ENCODE peak calls at places on chromosomes 1 and 21, in seven cellular contexts. C is uterus, T is astrocyte of the spinal cord, V is AG09309, Z is heart right ventricle, G is gastrocnemius medialis, U is lower leg skin. F is an unnamed sample.

GRCh38 chr1:15090373-15090772 is 63.2 kb upstream of the TMEM51 start:
- DNase-seq in T (no peak), U (no peak), G (no peak), C (no peak), Z (no peak), V (no peak), F (peak; percentile 35)

GRCh38 chr1:36150296-36151132 is 1.2 kb upstream of the TRAPPC3 start:
- DNase-seq in G (peak; percentile 94), C (peak; percentile 89), T (peak; percentile 97), V (peak; percentile 81), Z (peak; percentile 92), U (peak; percentile 93), F (peak; percentile 94)

GRCh38 chr21:43779660-43780059 is 3.6 kb upstream of the CSTB start:
- DNase-seq in G (no peak), T (no peak), U (no peak), Z (no peak), V (no peak), C (no peak), F (no peak)

GRCh38 chr1:222369991-222370910 is 177.7 kb downstream of the HHIPL2 start:
- DNase-seq in V (peak; percentile 57), T (peak; percentile 91), G (no peak), U (no peak), C (no peak), Z (no peak), F (peak; percentile 61)

GRCh38 chr1:168637350-168637991 is 61.1 kb downstream of the XCL1 start:
- DNase-seq in T (no peak), Z (no peak), V (peak; percentile 10), G (no peak), U (no peak), C (no peak), F (no peak)

GRCh38 chr1:31666290-31666963 is 21.8 kb upstream of the PEF1 start:
- DNase-seq in G (no peak), C (no peak), T (peak; percentile 19), U (peak; percentile 59), V (no peak), Z (peak; percentile 33), F (peak; percentile 31)

GRCh38 chr1:201827321-201828281 is 1.4 kb upstream of the IPO9 start:
- DNase-seq in T (peak; percentile 20), U (no peak), Z (no peak), V (no peak), G (no peak), C (no peak), F (no peak)

GRCh38 chr1:44016875-44017400 is 14.3 kb downstream of the SLC6A9 start:
- DNase-seq in T (no peak), Z (no peak), C (no peak), G (no peak), U (no peak), V (no peak), F (no peak)

GRCh38 chr1:231162300-231162969 is 577 bp downstream of the TRIM67 start:
- DNase-seq in G (no peak), T (peak; percentile 46), V (no peak), Z (no peak), C (no peak), U (no peak), F (no peak)

GRCh38 chr21:31505975-31506374 is 153.5 kb upstream of the SOD1 start:
- DNase-seq in T (no peak), G (no peak), V (no peak), C (no peak), Z (no peak), U (no peak), F (no peak)

GRCh38 chr1:28516518-28516956 is 10.7 kb downstream of the RCC1 start:
- DNase-seq in Z (no peak), C (no peak), T (no peak), U (no peak), V (no peak), G (no peak), F (no peak)

GRCh38 chr1:42142894-42143675 is 10.1 kb upstream of the GUCA2B start:
- DNase-seq in Z (no peak), C (no peak), G (no peak), V (no peak), U (no peak), T (no peak), F (no peak)

GRCh38 chr1:89821322-89822108 is 683 bp downstream of the LRRC8D start:
- DNase-seq in Z (peak; percentile 23), T (peak; percentile 24), V (no peak), G (no peak), C (peak; percentile 21), U (no peak), F (no peak)

GRCh38 chr1:114510235-114511047 is 562 bp downstream of the TRIM33 start:
- DNase-seq in T (peak; percentile 25), Z (peak; percentile 36), C (no peak), G (peak; percentile 4), V (no peak), U (peak; percentile 30), F (no peak)

GRCh38 chr1:201930803-201931202 is 15.5 kb downstream of the LMOD1 start:
- DNase-seq in Z (no peak), C (no peak), G (no peak), V (no peak), T (no peak), U (no peak), F (no peak)

GRCh38 chr1:119947468-119947867 is 51.2 kb upstream of the ADAM30 start:
- DNase-seq in U (no peak), C (no peak), T (peak; percentile 90), Z (no peak), G (no peak), V (peak; percentile 75), F (peak; percentile 2)

GRCh38 chr21:39050839-39051560 is 132.3 kb downstream of the PSMG1 start:
- DNase-seq in G (no peak), Z (no peak), C (no peak), T (no peak), U (peak; percentile 60), V (no peak), F (no peak)

GRCh38 chr1:17258116-17258757 is 9.3 kb downstream of the PADI3 start:
- DNase-seq in T (no peak), C (no peak), Z (no peak), U (peak; percentile 46), G (no peak), V (no peak), F (no peak)

GRCh38 chr1:178580876-178581275 is 68.0 kb downstream of the TEX35 start:
- DNase-seq in V (no peak), U (no peak), C (no peak), G (no peak), T (no peak), Z (no peak), F (no peak)

GRCh38 chr1:178580096-178580495 is 67.2 kb downstream of the TEX35 start:
- DNase-seq in U (no peak), T (no peak), V (no peak), C (no peak), G (no peak), Z (no peak), F (no peak)

GRCh38 chr1:178579095-178579494 is 66.2 kb downstream of the TEX35 start:
- DNase-seq in V (no peak), U (no peak), G (no peak), Z (no peak), C (no peak), T (no peak), F (no peak)

GRCh38 chr1:178579562-178579961 is 66.7 kb downstream of the TEX35 start:
- DNase-seq in V (no peak), U (no peak), C (no peak), T (no peak), Z (no peak), G (no peak), F (no peak)

GRCh38 chr1:178581351-178581951 is 68.5 kb downstream of the TEX35 start:
- DNase-seq in G (no peak), V (no peak), U (no peak), T (no peak), Z (no peak), C (no peak), F (peak; percentile 19)
- TF ChIP-seq CTCF in G (no peak), V (no peak), U (no peak), T (no peak), Z (no peak), C (no peak), F (no peak)

GRCh38 chr1:34155851-34156250 is 9.2 kb downstream of the CSMD2 start:
- DNase-seq in U (no peak), C (no peak), V (no peak), G (no peak), Z (no peak), T (no peak), F (no peak)

DNA sequence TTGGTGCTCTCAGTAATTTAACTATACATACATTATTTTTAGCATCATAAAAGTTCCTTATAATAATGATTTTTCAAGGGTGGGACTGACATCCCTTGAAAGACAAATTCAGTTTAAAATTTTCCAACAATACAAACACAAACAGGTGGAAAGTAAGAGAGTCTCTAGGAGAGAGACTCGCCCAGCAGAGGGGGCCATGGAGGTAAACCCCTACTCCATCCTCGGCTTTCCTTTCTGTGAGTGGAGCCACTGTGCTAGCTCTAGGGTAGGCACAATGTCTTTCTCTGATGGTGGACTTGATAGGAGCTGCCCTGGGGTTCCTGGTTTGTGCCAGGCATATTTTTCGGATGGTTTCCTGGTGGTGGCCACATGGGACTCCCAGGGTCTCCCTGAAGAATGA is 8.3 kb downstream of the CSMD2 start:
- DNase-seq in U (no peak), T (no peak), G (no peak), V (no peak), Z (no peak), C (no peak), F (no peak)
- TF ChIP-seq CTCF in U (no peak), T (no peak), G (no peak), V (no peak), Z (no peak), C (no peak), F (no peak)

DNA sequence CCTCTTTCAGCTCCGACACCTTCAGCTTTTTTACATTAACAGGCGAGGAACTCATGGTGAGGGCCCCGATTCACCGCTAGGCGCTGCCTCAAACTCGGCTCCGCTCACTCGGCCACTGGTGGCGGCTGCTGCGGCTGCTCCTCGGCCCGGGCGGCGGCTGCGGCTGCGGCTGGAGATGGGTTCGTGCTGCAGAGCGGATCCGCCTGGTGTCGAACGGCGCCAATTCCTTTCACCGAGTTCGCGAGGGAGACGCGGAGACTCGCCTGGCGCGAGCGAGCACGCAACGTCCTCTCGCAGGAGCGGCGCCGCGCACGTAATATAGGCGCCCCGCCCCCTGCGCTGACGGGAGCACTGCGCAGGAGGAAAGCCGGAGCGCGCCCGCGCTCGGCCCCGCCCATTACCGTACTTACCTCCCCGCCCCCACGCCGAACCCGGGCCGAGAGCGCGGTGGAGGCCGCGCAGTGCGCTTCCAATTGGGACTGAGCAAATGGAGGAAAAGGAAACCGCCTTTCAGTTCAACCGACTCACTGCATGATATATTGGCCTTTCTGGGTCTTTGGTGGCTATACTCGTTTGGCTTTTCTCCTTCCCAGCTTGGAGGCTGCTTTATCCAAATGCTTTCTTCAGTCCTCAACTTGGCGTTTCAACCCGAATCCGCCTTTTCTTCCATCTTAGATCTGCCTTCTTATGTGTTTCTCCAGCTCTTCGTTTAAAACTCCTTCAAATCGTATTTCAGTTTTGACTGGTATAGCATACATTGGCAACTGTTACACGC is at the start of gene HNRNPU:
- DNase-seq in Z (peak; percentile 96), G (peak; percentile 92), C (peak; percentile 97), U (peak; percentile 95), V (peak; percentile 86), T (peak; percentile 98), F (peak; percentile 82)
- TF ChIP-seq CTCF in Z (no peak), G (peak; percentile 30), C (peak; percentile 54), U (no peak), V (peak; percentile 8), T (peak; percentile 19), F (peak; percentile 21)

DNA sequence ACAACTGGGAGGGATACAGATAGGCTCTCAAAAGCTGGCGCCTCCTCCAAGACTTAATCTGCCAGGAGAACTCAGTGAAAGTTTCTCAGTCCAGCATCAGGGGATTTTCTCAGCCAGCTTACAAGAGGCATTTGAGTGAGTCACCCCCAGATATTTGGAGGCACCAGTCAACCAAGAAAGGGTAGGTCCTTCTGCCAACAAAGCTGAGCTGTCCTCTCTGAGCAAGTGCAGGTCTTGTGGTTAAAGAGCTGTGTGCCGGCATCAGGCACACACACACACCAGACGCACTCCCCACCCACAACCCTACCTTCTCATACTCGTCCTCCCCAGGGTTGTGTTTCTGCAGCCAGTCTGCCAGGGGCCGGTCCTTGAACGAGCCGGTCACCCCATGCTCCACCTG is 27.0 kb upstream of the PPP1R15B start:
- DNase-seq in G (peak; percentile 80), Z (no peak), C (peak; percentile 60), U (peak; percentile 77), T (peak; percentile 96), V (peak; percentile 99), F (peak; percentile 99)
- TF ChIP-seq CTCF in G (no peak), Z (no peak), C (no peak), U (no peak), T (no peak), V (no peak), F (no peak)